ENCODE peak calls at places on chromosomes 5 and 9, in nine cellular contexts. T is endothelial cell of umbilical vein, X is ascending aorta, L is H1, S is ovary, G is spleen, W is colonic mucosa, N is cardiac muscle cell, E is PC-3. F is an unnamed sample. For H3K27me3, the result is how much of the 10 kb centered on the place peaks cover.

GRCh38 chr9:95264954-95265615 is 52.4 kb downstream of the FANCC start:
- DNase-seq in G (no peak), X (no peak), N (peak), W (no peak), L (no peak), E (peak), T (peak), S (no peak), F (peak)

GRCh38 chr5:58245479-58245845 is 214.4 kb downstream of the PLK2 start:
- DNase-seq in L (no peak), X (no peak), T (peak), G (no peak), E (peak), N (no peak), W (no peak), S (no peak), F (no peak)

GRCh38 chr5:32138839-32139493 is 35.2 kb downstream of the GOLPH3 start:
- DNase-seq in G (no peak), T (no peak), N (peak), E (no peak), S (no peak), L (no peak), X (no peak), W (no peak), F (peak)

GRCh38 chr9:133633681-133633990 is 2.5 kb upstream of the DBH start:
- DNase-seq in E (no peak), X (no peak), L (no peak), S (no peak), T (no peak), W (no peak), G (no peak), N (no peak), F (no peak)

GRCh38 chr9:99158629-99159028 is 53.7 kb downstream of the TGFBR1 start:
- DNase-seq in N (no peak), G (no peak), S (no peak), X (no peak), W (no peak), E (no peak), L (no peak), T (no peak), F (no peak)

GRCh38 chr9:79694676-79695400 is 123.1 kb downstream of the TLE4 start:
- DNase-seq in N (peak), T (no peak), S (no peak), X (no peak), L (no peak), G (no peak), W (no peak), E (no peak), F (peak)

GRCh38 chr9:85522459-85523092 is 219.2 kb downstream of the AGTPBP1 start:
- DNase-seq in N (peak), E (no peak), X (no peak), S (no peak), W (no peak), L (peak), T (peak), G (peak), F (peak)

GRCh38 chr5:123659495-123659894 is 147.5 kb downstream of the CSNK1G3 start:
- DNase-seq in G (no peak), E (no peak), N (no peak), W (no peak), S (no peak), X (no peak), L (no peak), T (peak), F (no peak)

GRCh38 chr9:109248133-109248581 is 72.7 kb downstream of the EPB41L4B start:
- DNase-seq in E (no peak), N (peak), S (no peak), G (no peak), T (no peak), X (no peak), L (peak), W (no peak), F (no peak)

GRCh38 chr5:72556351-72557146 is 49.3 kb upstream of the ZNF366 start:
- DNase-seq in W (peak), S (peak), X (no peak), L (peak), E (peak), T (peak), G (peak), N (peak), F (peak)

GRCh38 chr5:96080557-96080956 is 118.9 kb upstream of the ELL2 start:
- DNase-seq in G (no peak), E (peak), L (no peak), X (no peak), S (no peak), N (peak), W (no peak), T (peak), F (no peak)

GRCh38 chr5:67393211-67393610 is 196.6 kb upstream of the CD180 start:
- DNase-seq in N (no peak), L (no peak), W (no peak), X (no peak), S (no peak), E (no peak), G (no peak), T (peak), F (no peak)

GRCh38 chr5:565782-566445 is 41.7 kb upstream of the SLC9A3 start:
- DNase-seq in X (no peak), E (peak), L (peak), N (peak), S (no peak), W (peak), G (no peak), T (no peak), F (no peak)

GRCh38 chr5:83474170-83474796 is 2.7 kb downstream of the VCAN start:
- DNase-seq in L (peak), E (peak), W (peak), N (peak), X (peak), S (no peak), G (peak), T (no peak), F (peak)

GRCh38 chr9:14245901-14246525 is 67.9 kb downstream of the NFIB start:
- DNase-seq in G (no peak), S (no peak), W (no peak), N (peak), L (no peak), T (peak), X (no peak), E (no peak), F (no peak)

GRCh38 chr9:71675129-71675856 is 93.0 kb downstream of the CEMIP2 start:
- DNase-seq in G (no peak), T (no peak), X (no peak), E (no peak), W (peak), S (no peak), N (no peak), L (no peak), F (no peak)

GRCh38 chr5:154779105-154779504 is 23.9 kb downstream of the LARP1 start:
- DNase-seq in L (no peak), W (no peak), S (no peak), G (no peak), X (no peak), E (peak), T (no peak), N (peak), F (peak)

GRCh38 chr5:138721979-138722378 is 31.2 kb upstream of the CTNNA1 start:
- DNase-seq in X (no peak), T (no peak), S (no peak), N (no peak), L (no peak), G (no peak), W (no peak), E (no peak), F (no peak)

GRCh38 chr5:31664566-31664965 is 25.6 kb downstream of the PDZD2 start:
- DNase-seq in S (no peak), L (peak), G (no peak), E (peak), W (no peak), T (no peak), X (no peak), N (peak), F (peak)

GRCh38 chr9:71719585-71719984 is 48.7 kb downstream of the CEMIP2 start:
- DNase-seq in L (no peak), S (no peak), T (no peak), W (no peak), N (peak), E (no peak), X (no peak), G (no peak), F (peak)

GRCh38 chr5:133203317-133204305 is 151.8 kb downstream of the HSPA4 start:
- DNase-seq in T (no peak), G (no peak), S (no peak), L (no peak), X (no peak), E (no peak), N (no peak), W (no peak), F (no peak)

GRCh38 chr9:17116400-17116837 is 18.4 kb upstream of the CNTLN start:
- DNase-seq in T (peak), W (no peak), G (no peak), S (no peak), N (peak), X (no peak), L (no peak), E (peak), F (peak)

GRCh38 chr5:77630246-77631165 is 8.0 kb downstream of the OTP start:
- DNase-seq in L (peak), N (no peak), G (peak), E (peak), W (peak), S (no peak), X (no peak), T (no peak), F (peak)
- H3K4me3 ChIP-seq in L (peak), N (peak), G (peak), E (peak), W (peak), S (peak), X (peak), T (peak), F (peak)

DNA sequence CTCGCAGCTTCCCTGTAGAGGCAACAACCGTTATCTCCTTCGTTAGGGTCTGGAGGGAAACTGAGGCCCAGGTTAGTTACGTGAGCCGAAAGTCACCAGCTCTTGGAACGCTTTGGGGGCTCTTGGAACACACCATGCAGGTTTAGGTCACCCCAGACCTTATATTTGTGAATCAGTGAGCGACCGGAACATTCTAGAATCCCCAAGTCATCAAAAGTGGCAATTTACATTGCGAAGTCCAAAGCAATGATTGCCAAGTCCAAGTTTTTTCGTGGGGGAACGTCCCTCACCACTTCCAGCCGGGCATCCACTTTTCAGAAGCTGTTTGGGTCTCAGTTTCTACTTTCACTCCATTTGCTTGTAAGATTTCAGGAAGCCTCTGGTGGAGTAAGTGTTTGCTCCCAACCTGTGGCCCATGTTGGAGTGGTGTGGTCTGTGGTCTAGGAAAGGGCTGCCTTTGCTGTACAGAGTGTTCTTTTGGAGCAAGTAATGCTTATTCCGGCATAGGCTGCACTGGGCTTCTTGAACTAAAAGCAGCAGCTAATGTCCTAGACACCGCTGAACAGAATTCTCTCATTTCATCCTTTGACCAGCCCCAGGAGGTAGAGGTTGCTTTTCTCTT is 32.8 kb upstream of the SPRY4 start:
- DNase-seq in S (no peak), X (no peak), E (no peak), G (no peak), L (no peak), N (peak), T (peak), W (no peak), F (no peak)
- H3K27me3 ChIP-seq in S (under half), X (under half), E (under half), G (under half), L (under half), N (under half), T (under half), W (under half), F (under half)

DNA sequence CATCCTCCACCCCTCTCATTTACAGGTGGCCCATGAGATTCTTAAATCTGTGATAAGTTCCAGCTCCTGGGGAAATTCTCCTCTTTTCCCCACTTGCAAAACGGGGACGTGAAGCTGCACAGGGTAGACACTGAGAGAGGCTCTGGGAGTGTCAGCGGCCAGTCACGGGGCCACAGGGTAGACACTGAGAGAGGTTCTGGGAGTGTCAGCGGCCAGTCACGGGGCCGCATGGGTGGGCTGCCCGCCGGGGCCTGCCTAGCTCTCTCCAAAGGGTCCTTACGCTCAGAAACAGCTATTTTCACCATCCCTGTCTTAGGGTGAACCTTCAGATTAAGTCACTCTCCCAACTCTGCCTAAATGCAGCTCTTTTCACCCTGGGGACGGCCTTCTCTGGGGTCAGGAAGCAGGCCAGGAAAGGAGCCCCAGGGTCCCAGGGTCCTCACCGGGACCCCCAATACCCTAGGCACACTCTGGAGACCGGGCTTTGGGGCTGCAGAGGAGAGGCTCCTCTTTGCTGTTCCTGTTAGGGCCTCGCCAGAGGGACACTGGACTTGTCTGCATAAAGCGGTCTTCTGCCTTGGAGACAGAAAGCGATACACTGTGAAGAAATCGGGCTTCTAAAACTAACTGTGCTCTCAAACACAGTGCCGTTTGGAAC is 1.5 kb downstream of the FAM78A start:
- DNase-seq in E (no peak), T (peak), S (no peak), X (no peak), G (peak), N (no peak), L (no peak), W (no peak), F (no peak)
- H3K4me3 ChIP-seq in E (no peak), T (peak), S (peak), X (peak), G (peak), N (peak), L (no peak), W (peak), F (no peak)

GRCh38 chr5:1883120-1883924 is 597 bp upstream of the IRX4 start:
- DNase-seq in N (no peak), X (no peak), T (no peak), L (peak), E (peak), G (peak), W (no peak), S (no peak), F (peak)

GRCh38 chr5:1882337-1883119 is at the start of gene IRX4:
- DNase-seq in S (no peak), L (peak), E (peak), G (peak), X (no peak), N (peak), W (no peak), T (no peak), F (peak)

GRCh38 chr5:1885476-1885755 is 2.7 kb upstream of the IRX4 start:
- DNase-seq in L (no peak), G (peak), W (no peak), X (no peak), E (no peak), T (no peak), S (no peak), N (no peak), F (no peak)

GRCh38 chr5:1884638-1885475 is 2.1 kb upstream of the IRX4 start:
- DNase-seq in N (no peak), G (no peak), S (no peak), L (no peak), E (no peak), W (no peak), T (no peak), X (no peak), F (no peak)

GRCh38 chr5:1883925-1884637 is 1.4 kb upstream of the IRX4 start:
- DNase-seq in W (no peak), X (no peak), T (no peak), S (no peak), E (no peak), N (no peak), L (no peak), G (peak), F (no peak)
- H3K27me3 ChIP-seq in W (half or more), X (under half), T (half or more), S (under half), E (half or more), N (half or more), L (half or more), G (half or more), F (half or more)

DNA sequence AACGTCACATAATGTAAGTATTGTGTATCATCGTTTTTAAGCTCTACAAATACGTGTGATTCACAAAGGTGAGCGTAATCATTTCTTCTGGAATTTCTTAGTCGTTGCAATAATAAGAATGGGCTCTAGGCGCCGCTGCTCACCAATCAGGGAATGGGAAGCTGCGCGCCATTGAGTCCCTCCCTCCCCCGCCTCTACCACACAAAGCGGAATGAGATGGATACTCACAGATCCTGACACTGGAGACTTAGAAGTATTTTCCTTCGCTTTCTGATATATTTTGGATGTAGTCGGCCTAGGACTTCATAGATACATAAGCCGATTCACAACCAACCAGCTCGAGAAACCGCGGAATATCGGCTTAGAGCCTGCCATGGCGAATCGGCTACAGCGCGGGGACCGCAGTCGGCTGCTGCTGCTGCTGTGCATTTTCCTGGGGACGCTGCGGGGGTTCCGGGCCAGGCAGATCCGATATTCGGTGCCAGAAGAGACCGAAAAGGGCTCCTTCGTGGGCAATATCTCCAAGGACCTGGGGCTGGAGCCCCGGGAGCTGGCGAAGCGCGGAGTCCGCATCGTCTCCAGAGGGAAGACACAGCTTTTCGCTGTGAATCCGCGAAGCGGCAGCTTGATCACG is at the start of gene PCDHGA11:
- DNase-seq in T (peak), G (no peak), X (no peak), W (peak), L (peak), S (no peak), E (no peak), N (peak), F (peak)
- H3K4me3 ChIP-seq in T (peak), G (peak), X (peak), W (peak), L (peak), S (no peak), E (no peak), N (no peak), F (peak)

GRCh38 chr9:89775641-89776040 is 170.8 kb downstream of the GADD45G start:
- DNase-seq in X (no peak), G (peak), L (no peak), S (no peak), T (no peak), N (no peak), W (no peak), E (no peak), F (no peak)

GRCh38 chr9:89770779-89771178 is 166.0 kb downstream of the GADD45G start:
- DNase-seq in X (no peak), S (no peak), T (no peak), W (no peak), E (no peak), N (no peak), L (no peak), G (peak), F (no peak)

GRCh38 chr9:89771205-89771604 is 166.4 kb downstream of the GADD45G start:
- DNase-seq in X (no peak), E (no peak), W (no peak), G (peak), N (no peak), T (no peak), S (no peak), L (no peak), F (no peak)

GRCh38 chr9:89774971-89775370 is 170.2 kb downstream of the GADD45G start:
- DNase-seq in W (no peak), S (no peak), L (no peak), X (no peak), E (no peak), G (peak), N (no peak), T (no peak), F (no peak)

GRCh38 chr9:89773170-89773569 is 168.4 kb downstream of the GADD45G start:
- DNase-seq in E (no peak), W (no peak), T (no peak), G (no peak), N (no peak), L (no peak), S (no peak), X (no peak), F (no peak)
- H3K27me3 ChIP-seq in E (under half), W (under half), T (under half), G (under half), N (under half), L (under half), S (under half), X (under half), F (under half)

GRCh38 chr9:137304383-137305059 is 2.5 kb upstream of the NRARP start:
- DNase-seq in T (no peak), W (peak), L (no peak), S (no peak), X (no peak), N (no peak), E (no peak), G (peak), F (no peak)
- H3K4me3 ChIP-seq in T (no peak), W (peak), L (no peak), S (no peak), X (peak), N (no peak), E (no peak), G (no peak), F (no peak)

DNA sequence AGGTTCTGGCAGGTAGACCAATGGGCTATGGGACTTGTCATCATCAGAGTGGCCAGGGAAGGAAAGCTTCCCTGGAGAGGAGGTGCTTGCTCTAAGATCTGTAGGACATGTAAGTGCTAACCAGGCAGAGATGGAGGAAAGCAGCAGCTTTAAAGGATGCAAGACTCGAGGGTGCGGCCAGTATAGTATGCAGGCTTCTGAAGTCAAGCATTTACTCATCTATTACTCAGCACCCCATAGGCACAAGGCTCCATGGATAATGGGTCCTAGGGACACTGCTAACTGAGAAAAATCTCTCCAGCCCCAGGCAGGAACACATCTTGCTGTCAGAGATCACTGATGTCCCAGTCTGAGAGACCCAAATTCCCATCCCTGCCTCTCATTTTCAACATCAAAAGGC is 49.7 kb downstream of the WWC1 start:
- DNase-seq in X (no peak), G (peak), W (no peak), S (no peak), L (no peak), T (no peak), E (peak), N (no peak), F (no peak)
- H3K27me3 ChIP-seq in X (under half), G (under half), W (under half), S (under half), L (under half), T (under half), E (under half), N (under half), F (under half)

GRCh38 chr9:112377684-112378344 is 2.1 kb upstream of the HSDL2 start:
- DNase-seq in G (no peak), W (no peak), E (no peak), N (no peak), X (no peak), L (no peak), T (no peak), S (no peak), F (no peak)
- H3K4me3 ChIP-seq in G (peak), W (no peak), E (peak), N (peak), X (peak), L (peak), T (no peak), S (peak), F (peak)